ENCODE peak calls at places on chromosome 19, in six cellular contexts. N is K562, F is upper lobe of left lung, T is GM12878, U is HepG2, S is A549. O is an unnamed sample.

GRCh38 chr19:40553885-40554857 is 22.5 kb upstream of the SHKBP1 start:
- ATAC-seq in N (peak; percentile 33), F (no peak), T (no peak), U (peak; percentile 31), S (no peak), O (no peak)

GRCh38 chr19:15249912-15250634 is 17.8 kb upstream of the EPHX3 start:
- ATAC-seq in N (no peak), F (no peak), T (no peak), U (no peak), S (no peak), O (peak; percentile 35)

GRCh38 chr19:50486823-50487515 is 10.3 kb upstream of the GARIN5A start:
- ATAC-seq in N (peak; percentile 83), F (no peak), T (peak; percentile 58), U (no peak), S (no peak), O (no peak)

GRCh38 chr19:35311901-35312665 is 16.9 kb upstream of the CD22 start:
- ATAC-seq in N (no peak), F (no peak), T (no peak), U (no peak), S (no peak), O (no peak)

GRCh38 chr19:42191855-42192254 is 25.6 kb downstream of the DEDD2 start:
- ATAC-seq in N (no peak), F (peak; percentile 70), T (no peak), U (no peak), S (peak; percentile 74), O (no peak)

GRCh38 chr19:41319500-41320184 is 9.7 kb downstream of the CCDC97 start:
- ATAC-seq in N (no peak), F (no peak), T (no peak), U (no peak), S (no peak), O (no peak)

GRCh38 chr19:51372649-51373504 is at the start of gene NKG7:
- ATAC-seq in N (no peak), F (no peak), T (peak; percentile 67), U (no peak), S (no peak), O (no peak)

GRCh38 chr19:45051929-45052579 is 13.2 kb downstream of the CLASRP start:
- ATAC-seq in N (no peak), F (no peak), T (peak; percentile 79), U (no peak), S (no peak), O (no peak)

GRCh38 chr19:38583219-38583984 is 34.4 kb downstream of the MAP4K1 start:
- ATAC-seq in N (peak; percentile 23), F (no peak), T (peak; percentile 95), U (no peak), S (peak; percentile 51), O (no peak)

GRCh38 chr19:16207490-16208025 is 9.8 kb downstream of the AP1M1 start:
- ATAC-seq in N (no peak), F (no peak), T (no peak), U (no peak), S (no peak), O (no peak)

GRCh38 chr19:1576242-1577089 is 8.3 kb upstream of the MEX3D start:
- ATAC-seq in N (peak; percentile 15), F (no peak), T (no peak), U (peak; percentile 8), S (no peak), O (no peak)

GRCh38 chr19:24054044-24054935 is 32.7 kb upstream of the ZNF254 start:
- ATAC-seq in N (no peak), F (no peak), T (no peak), U (peak; percentile 72), S (peak; percentile 92), O (no peak)

GRCh38 chr19:45753548-45753947 is 15.5 kb downstream of the SIX5 start:
- ATAC-seq in N (peak; percentile 80), F (peak; percentile 12), T (peak; percentile 75), U (peak; percentile 61), S (peak; percentile 23), O (no peak)

GRCh38 chr19:15517778-15518177 is 9.5 kb downstream of the CYP4F22 start:
- ATAC-seq in N (no peak), F (no peak), T (no peak), U (no peak), S (no peak), O (no peak)

GRCh38 chr19:39679791-39680168 is 24.1 kb downstream of the LGALS16 start:
- ATAC-seq in N (no peak), F (no peak), T (peak; percentile 43), U (no peak), S (peak; percentile 31), O (no peak)

GRCh38 chr19:58353717-58354477 is 605 bp upstream of the A1BG start:
- ATAC-seq in N (no peak), F (no peak), T (no peak), U (peak; percentile 49), S (no peak), O (no peak)

GRCh38 chr19:54156490-54156889 is 3.0 kb downstream of the LENG1 start:
- ATAC-seq in N (no peak), F (no peak), T (no peak), U (no peak), S (no peak), O (no peak)

GRCh38 chr19:1575323-1576241 is 7.5 kb upstream of the MEX3D start:
- ATAC-seq in N (peak; percentile 22), F (no peak), T (no peak), U (peak; percentile 6), S (peak; percentile 44), O (no peak)

GRCh38 chr19:41850381-41850780 is 5.5 kb downstream of the DMRTC2 start:
- ATAC-seq in N (no peak), F (no peak), T (no peak), U (no peak), S (no peak), O (no peak)

GRCh38 chr19:41930322-41930722 is 2.1 kb upstream of the ERFL start:
- ATAC-seq in N (peak; percentile 73), F (no peak), T (no peak), U (no peak), S (no peak), O (no peak)

GRCh38 chr19:35224681-35225604 is 3.6 kb downstream of the FAM187B start:
- ATAC-seq in N (peak; percentile 96), F (peak; percentile 61), T (peak; percentile 71), U (peak; percentile 26), S (no peak), O (no peak)

GRCh38 chr19:44306283-44306682 is 1.5 kb upstream of the ZNF235 start:
- ATAC-seq in N (no peak), F (no peak), T (no peak), U (no peak), S (no peak), O (no peak)

GRCh38 chr19:5644051-5644450 is 21.2 kb downstream of the SAFB start:
- ATAC-seq in N (no peak), F (no peak), T (no peak), U (no peak), S (no peak), O (no peak)

GRCh38 chr19:50460161-50460765 is 16.0 kb upstream of the EMC10 start:
- ATAC-seq in N (peak; percentile 16), F (no peak), T (peak; percentile 95), U (peak; percentile 79), S (peak; percentile 68), O (no peak)

GRCh38 chr19:4724252-4724514 is 541 bp upstream of the DPP9 start:
- ATAC-seq in N (peak; percentile 36), F (peak; percentile 5), T (no peak), U (no peak), S (peak; percentile 35), O (peak; percentile 42)

GRCh38 chr19:41545547-41545946 is 30.4 kb upstream of the CEACAM21 start:
- ATAC-seq in N (no peak), F (no peak), T (peak; percentile 17), U (no peak), S (no peak), O (no peak)

GRCh38 chr19:56477429-56478338 is 539 bp upstream of the ZNF667 start:
- ATAC-seq in N (peak; percentile 83), F (peak; percentile 92), T (no peak), U (no peak), S (no peak), O (peak; percentile 96)
- TF ChIP-seq EP300 in N (no peak), F (no peak), T (no peak), U (no peak), S (no peak), O (no peak)

DNA sequence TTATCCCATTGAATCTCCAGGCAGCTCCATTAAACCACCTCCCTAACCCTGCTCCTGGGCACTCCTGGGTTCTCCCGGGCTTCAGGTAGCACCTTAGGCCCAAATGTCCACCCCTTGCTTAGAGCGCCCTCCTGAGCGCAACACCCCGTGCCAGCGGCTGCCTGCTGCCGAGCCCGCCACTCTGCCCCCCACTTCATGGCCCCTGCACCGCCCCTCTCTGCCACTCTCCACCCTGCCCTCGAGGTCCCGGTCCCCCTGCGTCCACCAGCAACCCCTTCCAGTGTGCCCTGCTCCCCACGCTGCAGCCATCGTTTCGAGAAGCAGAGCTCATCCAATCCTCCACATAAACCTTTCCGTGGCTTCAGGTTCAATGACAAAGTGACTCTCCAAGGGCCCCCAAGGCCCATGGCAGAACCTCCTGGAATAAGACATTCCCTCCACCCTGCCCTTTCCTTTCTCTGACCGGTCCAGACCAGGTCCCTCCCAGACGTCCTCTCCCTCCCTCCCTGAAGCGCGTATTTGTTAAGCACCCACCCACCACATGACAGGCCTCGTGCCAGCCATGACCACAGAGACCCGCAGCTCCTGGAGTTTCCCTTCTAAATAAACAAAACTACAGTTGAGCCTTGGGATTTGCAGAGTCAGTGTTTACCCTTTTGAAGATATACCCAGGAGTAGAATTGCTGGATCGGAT is 66.6 kb downstream of the ARHGEF18 start:
- ATAC-seq in N (no peak), F (peak; percentile 67), T (no peak), U (peak; percentile 86), S (peak; percentile 71), O (no peak)
- H3K27ac ChIP-seq in N (no peak overlapping the region), F (peak overlapping the region; percentile 77), T (no peak overlapping the region), U (peak overlapping the region; percentile 61), S (peak overlapping the region; percentile 80), O (no peak overlapping the region)

GRCh38 chr19:11848594-11849263 is at the start of gene ZNF439:
- ATAC-seq in N (peak; percentile 87), F (peak; percentile 97), T (peak; percentile 53), U (peak; percentile 97), S (no peak), O (peak; percentile 98)
- TF ChIP-seq EP300 in N (no peak), F (no peak), T (no peak), U (no peak), S (no peak), O (no peak)

DNA sequence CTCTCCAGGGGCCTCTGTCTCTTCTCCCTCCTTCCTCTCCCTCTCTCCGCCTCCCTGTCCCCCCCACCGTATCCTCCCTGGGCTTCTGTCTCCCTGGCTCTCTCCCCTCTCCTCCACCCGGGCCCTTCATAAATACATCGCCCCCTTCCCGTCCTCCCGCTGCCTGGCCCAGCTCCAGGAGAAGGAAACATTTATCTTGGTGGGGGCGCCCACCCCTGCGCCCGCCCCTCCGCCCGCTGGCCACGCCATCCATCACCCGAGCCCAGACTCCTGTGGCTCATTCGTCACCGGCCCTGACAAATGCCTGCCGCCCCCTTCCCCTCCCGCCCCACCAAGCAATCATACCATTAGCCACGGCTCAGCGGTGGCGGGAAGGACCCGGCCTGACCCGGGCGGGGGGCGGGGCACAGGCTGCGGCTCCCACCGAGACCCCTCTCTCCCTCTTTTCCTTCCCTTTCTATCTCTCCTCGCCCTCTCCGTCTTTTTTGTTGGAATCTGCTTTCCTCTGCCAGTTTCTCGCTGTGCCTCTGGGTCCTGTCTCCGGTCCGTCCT is 2.6 kb upstream of the MEIS3 start:
- ATAC-seq in N (peak; percentile 7), F (no peak), T (no peak), U (no peak), S (no peak), O (no peak)
- H3K27ac ChIP-seq in N (no peak overlapping the region), F (no peak overlapping the region), T (no peak overlapping the region), U (no peak overlapping the region), S (peak overlapping the region; percentile 38), O (no peak overlapping the region)